ENCODE peak calls at places on chromosomes 11 and 22, in eight cellular contexts. M is ovary; Q is naive thymus-derived CD4-positive, alpha-beta T cell; L is cardiac muscle cell; G is H9; C is body of pancreas; J is CD4-positive, alpha-beta T cell; V is spleen. K is an unnamed sample.
A peak's percentile ranks its signal among the peaks of the same experiment; 100 is the strongest.

GRCh38 chr22:29044657-29045176 is 16.9 kb downstream of the C22orf31 start:
- DNase-seq in Q (no peak), J (no peak), M (no peak), V (no peak), G (no peak), C (no peak), L (no peak), K (no peak)

GRCh38 chr11:111840143-111840542 is 31.2 kb downstream of the ALG9 start:
- DNase-seq in C (no peak), Q (no peak), G (no peak), V (no peak), M (no peak), J (no peak), L (no peak), K (no peak)

GRCh38 chr22:33521879-33522665 is 398.2 kb downstream of the LARGE1 start:
- DNase-seq in L (no peak), Q (no peak), G (no peak), C (no peak), V (no peak), M (no peak), J (no peak), K (no peak)

GRCh38 chr11:45930031-45930794 is 7.8 kb downstream of the LARGE2 start:
- DNase-seq in V (peak; percentile 95), L (no peak), J (no peak), G (peak; percentile 36), M (peak; percentile 35), C (peak; percentile 53), Q (no peak), K (no peak)

GRCh38 chr11:96013459-96014213 is 89.7 kb upstream of the MTMR2 start:
- DNase-seq in M (no peak), J (peak; percentile 7), V (peak; percentile 75), G (peak; percentile 39), Q (peak; percentile 29), L (no peak), C (no peak), K (no peak)

GRCh38 chr11:83220279-83220678 is 26.8 kb downstream of the ANKRD42 start:
- DNase-seq in Q (no peak), J (no peak), M (no peak), G (no peak), V (no peak), C (no peak), L (no peak), K (no peak)

GRCh38 chr11:65927904-65928397 is 8.7 kb downstream of the DRAP1 start:
- DNase-seq in C (no peak), V (peak; percentile 89), Q (peak; percentile 79), G (no peak), J (peak; percentile 72), M (no peak), L (no peak), K (peak; percentile 50)

GRCh38 chr11:94308024-94308423 is 3.6 kb downstream of the IZUMO1R start:
- DNase-seq in J (no peak), C (no peak), M (no peak), L (no peak), V (no peak), G (no peak), Q (no peak), K (no peak)

GRCh38 chr11:10761085-10761698 is 10.1 kb downstream of the CTR9 start:
- DNase-seq in M (no peak), G (no peak), Q (no peak), L (no peak), J (no peak), C (no peak), V (no peak), K (no peak)

GRCh38 chr11:2519879-2520735 is 75.3 kb downstream of the KCNQ1 start:
- DNase-seq in Q (no peak), M (no peak), J (no peak), L (no peak), C (peak; percentile 8), G (peak; percentile 13), V (peak; percentile 57), K (peak; percentile 7)

GRCh38 chr11:10659339-10660216 is 34.0 kb downstream of the IRAG1 start:
- DNase-seq in V (no peak), L (no peak), M (no peak), J (no peak), G (no peak), Q (no peak), C (no peak), K (no peak)

GRCh38 chr11:11534981-11535380 is 86.8 kb downstream of the GALNT18 start:
- DNase-seq in Q (no peak), G (no peak), J (no peak), M (peak; percentile 39), L (no peak), C (no peak), V (no peak), K (no peak)

GRCh38 chr11:1450958-1451710 is 35.4 kb downstream of the MOB2 start:
- DNase-seq in C (no peak), L (peak; percentile 54), Q (no peak), M (no peak), J (no peak), G (no peak), V (no peak), K (no peak)

GRCh38 chr22:26748845-26749244 is 91.5 kb downstream of the MIAT start:
- DNase-seq in C (no peak), V (no peak), L (no peak), M (peak; percentile 43), J (no peak), G (no peak), Q (no peak), K (no peak)

GRCh38 chr11:132177106-132177505 is 806.7 kb downstream of the NTM start:
- DNase-seq in C (no peak), J (no peak), M (no peak), G (no peak), V (no peak), Q (no peak), L (peak; percentile 81), K (no peak)

GRCh38 chr11:6681949-6682348 is 1.2 kb downstream of the MRPL17 start:
- DNase-seq in L (peak; percentile 19), V (no peak), C (no peak), J (no peak), M (no peak), Q (no peak), G (no peak), K (no peak)

GRCh38 chr22:30047364-30047738 is 32.9 kb upstream of the HORMAD2 start:
- DNase-seq in C (no peak), V (no peak), L (no peak), J (peak; percentile 3), M (no peak), Q (peak; percentile 44), G (peak; percentile 38), K (no peak)

DNA sequence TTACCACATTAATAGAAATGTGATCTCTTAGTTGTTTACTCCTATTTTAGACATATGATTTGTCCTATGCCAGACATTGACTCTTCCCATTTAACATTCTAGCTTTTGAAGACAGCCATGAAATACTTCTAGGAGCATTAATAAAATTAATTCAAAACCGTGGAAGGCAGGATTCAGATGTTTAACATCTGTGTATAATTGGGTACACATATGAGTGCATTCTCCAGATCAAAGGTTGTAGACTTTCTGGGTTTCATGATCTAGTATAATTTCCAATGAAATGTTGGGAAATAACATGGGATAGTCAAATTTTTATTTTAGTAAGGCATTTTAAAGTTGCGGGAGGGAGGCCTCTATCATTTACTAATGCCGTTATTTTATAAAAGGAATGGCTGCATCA is 35.2 kb upstream of the CCDC89 start:
- DNase-seq in Q (no peak), G (no peak), C (no peak), L (no peak), V (no peak), M (no peak), J (no peak), K (no peak)
- H3K9me3 ChIP-seq in Q (no peaks in the 10 kb centered on the region), G (no peaks in the 10 kb centered on the region), C (no peaks in the 10 kb centered on the region), L (no peaks in the 10 kb centered on the region), V (no peaks in the 10 kb centered on the region), M (no peaks in the 10 kb centered on the region), J (no peaks in the 10 kb centered on the region), K (no peaks in the 10 kb centered on the region)

GRCh38 chr11:17633279-17633986 is 85.9 kb upstream of the MYOD1 start:
- DNase-seq in J (no peak), G (no peak), M (no peak), V (no peak), C (no peak), L (no peak), Q (no peak), K (no peak)

GRCh38 chr11:17629113-17629512 is 82.1 kb downstream of the OTOG start:
- DNase-seq in J (no peak), C (no peak), Q (no peak), M (no peak), V (no peak), L (no peak), G (no peak), K (no peak)

GRCh38 chr11:17631702-17632365 is 84.8 kb downstream of the OTOG start:
- DNase-seq in J (no peak), Q (no peak), G (no peak), M (no peak), V (no peak), L (no peak), C (no peak), K (no peak)

GRCh38 chr11:17633987-17634775 is 85.2 kb upstream of the MYOD1 start:
- DNase-seq in C (no peak), V (no peak), Q (no peak), G (no peak), M (no peak), L (no peak), J (no peak), K (no peak)

DNA sequence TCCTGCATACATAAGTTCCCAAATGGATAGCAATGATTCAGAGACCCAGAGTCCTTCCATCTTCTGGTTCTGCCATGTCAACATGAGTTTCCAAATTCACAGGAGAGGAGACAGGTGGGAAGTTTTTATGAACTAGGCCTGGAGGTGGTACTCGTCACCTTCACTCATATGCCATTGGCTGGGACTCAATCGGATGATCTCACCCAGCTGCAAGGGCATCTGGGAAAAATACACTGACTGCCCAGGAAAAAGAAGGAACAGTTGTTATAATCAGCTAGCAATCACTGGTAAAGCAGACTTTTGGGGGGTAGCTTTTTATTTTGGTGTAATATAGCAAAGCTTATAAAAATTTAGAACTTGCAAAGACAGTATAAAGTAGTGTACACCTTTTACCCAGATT is 83.9 kb downstream of the OTOG start:
- DNase-seq in C (no peak), J (no peak), Q (no peak), M (no peak), V (no peak), L (no peak), G (no peak), K (no peak)
- H3K9me3 ChIP-seq in C (no peaks in the 10 kb centered on the region), J (no peaks in the 10 kb centered on the region), Q (no peaks in the 10 kb centered on the region), M (no peaks in the 10 kb centered on the region), V (no peaks in the 10 kb centered on the region), L (no peaks in the 10 kb centered on the region), G (no peaks in the 10 kb centered on the region), K (no peaks in the 10 kb centered on the region)

DNA sequence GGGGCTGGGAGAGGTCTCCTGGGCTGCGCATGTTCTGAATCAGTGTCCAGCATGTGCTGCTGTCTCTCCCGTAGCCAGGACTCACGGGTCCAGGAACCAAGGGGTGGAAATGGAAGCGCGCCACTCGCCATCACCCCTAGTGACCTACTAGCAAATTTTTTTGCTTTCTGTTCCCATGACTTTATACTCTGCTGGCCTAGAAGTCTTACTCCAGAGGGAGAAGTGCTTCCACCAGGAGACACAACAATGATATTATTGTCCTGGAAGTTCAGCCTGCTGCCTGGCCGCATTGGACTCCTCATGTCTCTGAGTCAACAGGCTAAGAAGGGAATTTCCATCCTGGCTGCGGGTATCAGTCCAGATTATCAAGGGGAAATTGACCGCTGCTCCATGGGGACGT is 729.7 kb downstream of the BRD1 start:
- DNase-seq in G (no peak), M (no peak), J (no peak), Q (no peak), C (no peak), V (peak; percentile 34), L (no peak), K (no peak)
- H3K9me3 ChIP-seq in G (no peaks in the 10 kb centered on the region), M (no peaks in the 10 kb centered on the region), J (no peaks in the 10 kb centered on the region), Q (no peaks in the 10 kb centered on the region), C (no peaks in the 10 kb centered on the region), V (no peaks in the 10 kb centered on the region), L (no peaks in the 10 kb centered on the region), K (no peaks in the 10 kb centered on the region)

GRCh38 chr11:134642206-134642605 is 230.2 kb upstream of the B3GAT1 start:
- DNase-seq in J (no peak), M (no peak), G (no peak), C (no peak), L (no peak), V (no peak), Q (no peak), K (no peak)
- H3K9me3 ChIP-seq in J (no peaks in the 10 kb centered on the region), M (no peaks in the 10 kb centered on the region), G (no peaks in the 10 kb centered on the region), C (no peaks in the 10 kb centered on the region), L (no peaks in the 10 kb centered on the region), V (no peaks in the 10 kb centered on the region), Q (no peaks in the 10 kb centered on the region), K (no peaks in the 10 kb centered on the region)